ENCODE peak calls at places on chromosomes 6 and 20, in five cellular contexts. Y, Q, N, W and T are unnamed samples.

GRCh38 chr6:111417181-111417585 is 65.8 kb downstream of the REV3L start:
- DNase-seq in Y (no peak), Q (no peak), N (no peak), W (no peak), T (peak)

GRCh38 chr6:164184410-164184809 is 769.9 kb downstream of the QKI start:
- DNase-seq in Y (no peak), Q (no peak), N (no peak), W (no peak), T (no peak)

GRCh38 chr6:77341058-77341986 is 122.0 kb downstream of the HTR1B start:
- DNase-seq in Y (no peak), Q (no peak), N (no peak), W (no peak), T (no peak)

GRCh38 chr6:14430218-14430617 is 312.6 kb downstream of the CD83 start:
- DNase-seq in Y (no peak), Q (no peak), N (no peak), W (no peak), T (no peak)

GRCh38 chr20:33686008-33686983 is at the start of gene E2F1:
- DNase-seq in Y (peak), Q (no peak), N (peak), W (peak), T (peak)

GRCh38 chr6:57222684-57223077 is 574 bp upstream of the RAB23 start:
- DNase-seq in Y (no peak), Q (no peak), N (no peak), W (no peak), T (no peak)

GRCh38 chr6:6674872-6675271 is 86.4 kb downstream of the LY86 start:
- DNase-seq in Y (no peak), Q (no peak), N (no peak), W (peak), T (no peak)

GRCh38 chr20:46255440-46256104 is 52.7 kb downstream of the CDH22 start:
- DNase-seq in Y (peak), Q (no peak), N (no peak), W (peak), T (peak)

GRCh38 chr6:156791261-156791850 is 14.2 kb downstream of the ARID1B start:
- DNase-seq in Y (peak), Q (no peak), N (peak), W (peak), T (peak)

GRCh38 chr20:37152284-37152683 is 26.8 kb upstream of the RPN2 start:
- DNase-seq in Y (peak), Q (no peak), N (no peak), W (no peak), T (no peak)

GRCh38 chr6:46921731-46922130 is at the start of gene ADGRF5:
- DNase-seq in Y (no peak), Q (no peak), N (no peak), W (no peak), T (no peak)

GRCh38 chr6:10951675-10952282 is 64.9 kb downstream of the SYCP2L start:
- DNase-seq in Y (peak), Q (no peak), N (no peak), W (peak), T (peak)

GRCh38 chr6:155440758-155441157 is 14.9 kb downstream of the NOX3 start:
- DNase-seq in Y (no peak), Q (no peak), N (no peak), W (no peak), T (no peak)

GRCh38 chr6:112289039-112289566 is 34.7 kb upstream of the LAMA4 start:
- DNase-seq in Y (no peak), Q (no peak), N (no peak), W (no peak), T (no peak)

GRCh38 chr6:118574051-118574865 is 26.2 kb downstream of the PLN start:
- DNase-seq in Y (no peak), Q (no peak), N (no peak), W (no peak), T (no peak)

GRCh38 chr6:39440039-39440426 is 117.5 kb upstream of the KCNK16 start:
- DNase-seq in Y (no peak), Q (no peak), N (no peak), W (no peak), T (no peak)

DNA sequence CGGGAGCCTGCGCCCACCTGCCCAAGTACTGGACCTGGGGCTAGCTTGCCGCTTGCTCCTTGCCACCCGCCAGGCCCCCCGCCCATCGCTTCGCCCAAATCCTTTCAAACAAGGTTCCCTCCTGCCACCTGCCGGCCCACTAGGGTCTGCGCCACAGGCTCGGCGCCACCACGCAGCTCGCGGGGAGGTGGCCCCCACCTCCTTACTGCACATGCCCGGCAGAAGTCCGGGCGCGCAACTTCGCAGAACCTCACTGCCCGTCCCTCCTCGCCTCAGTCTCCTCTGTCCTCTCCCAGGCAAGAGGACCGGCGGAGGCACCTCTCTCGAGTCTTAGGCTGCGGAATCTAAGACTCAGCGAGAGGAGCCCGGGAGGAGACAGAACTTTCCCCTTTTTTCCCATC is 11.2 kb downstream of the GNAS-AS1 start:
- DNase-seq in Y (peak), Q (no peak), N (no peak), W (peak), T (peak)
- TF ChIP-seq TAF1 in Y (no peak), Q (peak), N (no peak), W (no peak), T (no peak)

GRCh38 chr6:139944131-139944530 is 569.7 kb upstream of the CITED2 start:
- DNase-seq in Y (no peak), Q (no peak), N (no peak), W (no peak), T (no peak)
- H3K27ac ChIP-seq in Y (no peak), Q (no peak), N (no peak), W (no peak), T (peak)

GRCh38 chr6:31420546-31420945 is 17.2 kb downstream of the MICA start:
- DNase-seq in Y (no peak), Q (no peak), N (no peak), W (no peak), T (no peak)

GRCh38 chr6:31426395-31426794 is 23.0 kb downstream of the MICA start:
- DNase-seq in Y (no peak), Q (no peak), N (no peak), W (no peak), T (no peak)

GRCh38 chr6:31423550-31423949 is 20.2 kb downstream of the MICA start:
- DNase-seq in Y (no peak), Q (no peak), N (no peak), W (no peak), T (no peak)

GRCh38 chr6:31419842-31420241 is 16.4 kb downstream of the MICA start:
- DNase-seq in Y (no peak), Q (no peak), N (no peak), W (no peak), T (no peak)

DNA sequence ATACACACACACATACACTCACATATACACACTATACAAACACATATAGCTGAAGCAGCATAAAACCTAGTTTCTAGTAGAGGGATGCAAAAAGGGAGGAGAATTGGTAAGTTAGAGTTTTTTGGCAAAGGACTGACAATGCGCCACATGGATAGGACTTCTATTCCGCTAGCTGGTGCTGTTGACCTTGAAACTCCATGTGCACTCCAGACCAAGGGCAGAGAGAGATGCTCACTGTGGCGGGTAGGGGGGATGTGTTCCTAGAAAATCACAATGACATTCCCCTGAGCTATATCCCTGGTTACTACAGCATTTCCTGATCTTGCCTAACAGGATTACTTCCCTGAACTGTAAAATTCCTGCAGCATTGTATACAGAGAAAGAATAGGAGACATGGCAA is 19.2 kb downstream of the MICA start:
- DNase-seq in Y (no peak), Q (no peak), N (no peak), W (no peak), T (no peak)
- TF ChIP-seq TAF1 in Y (no peak), Q (no peak), N (no peak), W (no peak), T (no peak)

DNA sequence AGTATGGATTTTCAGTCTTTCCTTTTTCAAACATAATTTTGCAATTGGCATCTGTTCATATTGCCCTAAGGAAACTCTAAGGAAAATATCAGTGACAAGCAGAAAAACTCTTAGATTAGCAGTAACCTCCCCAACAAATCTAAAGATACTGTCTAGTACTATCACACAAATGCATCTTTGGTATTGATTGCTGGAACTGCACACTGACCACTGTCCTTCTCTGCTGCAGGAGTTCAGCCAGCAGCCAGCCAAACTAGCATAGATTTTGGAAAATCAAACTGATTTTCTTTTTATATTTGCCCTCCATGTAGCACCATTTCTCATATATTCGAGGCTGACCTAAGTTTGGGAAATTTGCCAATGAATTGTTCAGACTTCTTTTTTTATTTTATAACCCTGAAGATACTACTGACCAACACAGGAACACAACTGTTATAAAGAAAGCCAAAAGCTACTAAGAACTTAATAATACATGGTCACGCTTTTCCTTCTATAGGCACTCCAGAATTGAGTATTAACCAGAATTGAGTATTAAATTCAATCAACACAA is 51.9 kb upstream of the TBX18 start:
- DNase-seq in Y (no peak), Q (no peak), N (no peak), W (no peak), T (no peak)
- H3K27ac ChIP-seq in Y (no peak), Q (no peak), N (no peak), W (no peak), T (no peak)